ENCODE peak calls at places on chromosome 1, in four cellular contexts. T is tibial nerve, Y is heart left ventricle, X is suprapubic skin. W is an unnamed sample.

GRCh38 chr1:23650344-23650990 is 41.1 kb upstream of the RPL11 start:
- DNase-seq in T (no peak), Y (peak), X (no peak), W (no peak)

GRCh38 chr1:11714831-11715574 is 20.9 kb upstream of the AGTRAP start:
- DNase-seq in T (no peak), Y (no peak), X (no peak), W (no peak)

GRCh38 chr1:52268372-52268771 is 97.6 kb downstream of the CC2D1B start:
- DNase-seq in T (no peak), Y (no peak), X (no peak), W (no peak)

GRCh38 chr1:4118746-4119515 is 218.9 kb upstream of the C1orf174 start:
- DNase-seq in T (no peak), Y (no peak), X (peak), W (peak)

GRCh38 chr1:204989266-204990058 is 53.5 kb upstream of the CNTN2 start:
- DNase-seq in T (peak), Y (peak), X (no peak), W (peak)

GRCh38 chr1:201114245-201115131 is 2.3 kb upstream of the CACNA1S start:
- DNase-seq in T (peak), Y (peak), X (peak), W (peak)

GRCh38 chr1:78157162-78157561 is 111.4 kb downstream of the GIPC2 start:
- DNase-seq in T (no peak), Y (no peak), X (no peak), W (no peak)

GRCh38 chr1:245589827-245590421 is 435.1 kb downstream of the KIF26B start:
- DNase-seq in T (no peak), Y (no peak), X (no peak), W (no peak)

GRCh38 chr1:184567648-184568047 is 180.8 kb downstream of the C1orf21 start:
- DNase-seq in T (no peak), Y (no peak), X (no peak), W (no peak)

GRCh38 chr1:184150776-184151531 is 99.4 kb downstream of the TSEN15 start:
- DNase-seq in T (no peak), Y (peak), X (no peak), W (peak)

GRCh38 chr1:64917328-64917861 is 49.0 kb downstream of the JAK1 start:
- DNase-seq in T (peak), Y (peak), X (peak), W (peak)

GRCh38 chr1:26287033-26287711 is 7.3 kb downstream of the SH3BGRL3 start:
- DNase-seq in T (no peak), Y (peak), X (no peak), W (no peak)

GRCh38 chr1:176696689-176697088 is 233.7 kb downstream of the PAPPA2 start:
- DNase-seq in T (no peak), Y (no peak), X (no peak), W (no peak)

GRCh38 chr1:84298336-84298687 is 3.2 kb upstream of the SAMD13 start:
- DNase-seq in T (peak), Y (peak), X (peak), W (peak)

GRCh38 chr1:84297546-84298244 is 3.8 kb upstream of the SAMD13 start:
- DNase-seq in T (no peak), Y (no peak), X (no peak), W (no peak)

GRCh38 chr1:84300501-84300900 is 1.0 kb upstream of the SAMD13 start:
- DNase-seq in T (no peak), Y (no peak), X (no peak), W (no peak)

GRCh38 chr1:84299536-84300260 is 1.8 kb upstream of the SAMD13 start:
- DNase-seq in T (no peak), Y (no peak), X (no peak), W (no peak)

DNA sequence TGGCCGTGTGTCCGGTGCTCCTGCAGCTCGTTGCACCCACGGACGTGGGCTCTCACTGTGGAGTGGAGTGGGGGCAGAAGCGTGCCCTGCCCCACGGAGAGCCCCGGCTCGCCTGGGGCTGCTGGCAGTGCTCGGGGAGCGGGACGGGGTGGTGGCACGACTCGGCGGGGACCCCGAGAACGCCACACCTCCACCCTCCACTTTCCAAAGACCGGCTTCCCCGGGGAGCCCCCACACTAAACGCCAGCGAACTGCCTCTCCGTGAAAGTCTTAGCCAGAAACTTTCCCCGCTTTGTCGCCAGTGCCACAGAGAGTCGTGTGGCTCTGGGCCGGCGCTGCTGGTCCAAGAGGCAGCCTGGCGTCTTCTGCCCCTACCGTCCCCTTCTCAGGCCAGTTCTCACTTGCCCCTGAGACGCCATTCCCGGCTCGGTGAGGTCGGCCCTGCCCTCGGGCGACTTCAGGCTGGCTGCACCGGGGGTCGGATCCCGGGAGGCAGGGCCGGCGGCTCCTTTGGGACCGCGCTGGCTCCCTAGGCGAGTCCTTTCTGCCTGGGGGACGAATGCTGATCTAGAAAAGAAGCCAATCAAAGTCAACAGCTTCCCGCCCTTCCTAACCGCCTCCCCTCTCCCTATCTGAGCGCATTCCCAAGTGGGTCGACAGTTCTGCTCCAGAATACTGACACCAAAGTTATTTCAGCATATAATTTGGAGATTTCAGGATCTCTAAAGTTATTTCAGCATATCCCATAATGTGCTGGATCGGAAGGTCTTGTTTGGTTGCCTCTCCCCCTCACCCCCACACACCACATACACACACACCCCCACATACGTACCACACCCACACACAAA is 2.6 kb upstream of the SAMD13 start:
- DNase-seq in T (no peak), Y (peak), X (peak), W (peak)
- TF ChIP-seq POLR2A in T (no peak), Y (no peak), X (no peak), W (no peak)

GRCh38 chr1:117210386-117210785 is 341 bp downstream of the VTCN1 start:
- DNase-seq in T (no peak), Y (no peak), X (no peak), W (no peak)

GRCh38 chr1:117210831-117211261 is at the start of gene VTCN1:
- DNase-seq in T (no peak), Y (no peak), X (no peak), W (peak)

GRCh38 chr1:117205368-117205767 is 5.4 kb downstream of the VTCN1 start:
- DNase-seq in T (no peak), Y (no peak), X (no peak), W (no peak)

GRCh38 chr1:117208580-117208979 is 2.1 kb downstream of the VTCN1 start:
- DNase-seq in T (no peak), Y (no peak), X (no peak), W (no peak)

GRCh38 chr1:117209094-117209493 is 1.6 kb downstream of the VTCN1 start:
- DNase-seq in T (no peak), Y (no peak), X (no peak), W (no peak)
- TF ChIP-seq POLR2A in T (no peak), Y (no peak), X (no peak), W (no peak)

DNA sequence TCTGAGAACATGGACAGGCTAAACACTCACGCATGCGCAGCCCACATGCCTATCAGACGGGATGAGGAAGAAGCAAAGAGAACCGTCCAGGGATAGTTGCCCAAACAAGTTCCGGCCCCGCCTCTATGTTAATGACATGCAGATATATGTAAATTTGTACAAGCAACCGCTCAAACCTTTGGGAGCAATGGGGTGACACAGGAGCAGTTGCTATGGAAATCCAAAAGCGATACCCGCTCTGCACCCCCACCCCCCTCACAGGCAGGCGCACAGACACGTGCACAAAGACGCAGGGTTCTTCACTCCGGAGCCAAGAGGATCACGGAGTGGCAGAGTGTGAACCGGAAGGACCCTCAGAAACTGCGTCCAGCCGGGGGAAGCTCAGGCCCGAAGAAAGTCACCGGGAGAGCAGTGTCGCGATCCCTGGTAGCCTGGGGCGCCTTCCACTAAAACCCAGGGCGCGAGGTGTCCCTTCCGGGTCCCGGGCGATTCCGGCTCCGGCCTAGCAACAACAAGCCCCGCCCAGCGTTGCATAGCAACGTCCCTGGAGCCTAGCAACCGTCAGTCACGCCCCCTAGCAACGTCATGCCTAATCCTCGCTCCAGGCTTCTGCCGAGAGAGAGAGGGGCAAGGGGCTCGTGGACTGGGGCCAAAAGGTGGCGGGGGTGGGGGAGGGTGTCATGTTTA is 24.1 kb upstream of the ADGRB2 start:
- DNase-seq in T (peak), Y (peak), X (peak), W (peak)
- TF ChIP-seq POLR2A in T (no peak), Y (peak), X (no peak), W (no peak)

DNA sequence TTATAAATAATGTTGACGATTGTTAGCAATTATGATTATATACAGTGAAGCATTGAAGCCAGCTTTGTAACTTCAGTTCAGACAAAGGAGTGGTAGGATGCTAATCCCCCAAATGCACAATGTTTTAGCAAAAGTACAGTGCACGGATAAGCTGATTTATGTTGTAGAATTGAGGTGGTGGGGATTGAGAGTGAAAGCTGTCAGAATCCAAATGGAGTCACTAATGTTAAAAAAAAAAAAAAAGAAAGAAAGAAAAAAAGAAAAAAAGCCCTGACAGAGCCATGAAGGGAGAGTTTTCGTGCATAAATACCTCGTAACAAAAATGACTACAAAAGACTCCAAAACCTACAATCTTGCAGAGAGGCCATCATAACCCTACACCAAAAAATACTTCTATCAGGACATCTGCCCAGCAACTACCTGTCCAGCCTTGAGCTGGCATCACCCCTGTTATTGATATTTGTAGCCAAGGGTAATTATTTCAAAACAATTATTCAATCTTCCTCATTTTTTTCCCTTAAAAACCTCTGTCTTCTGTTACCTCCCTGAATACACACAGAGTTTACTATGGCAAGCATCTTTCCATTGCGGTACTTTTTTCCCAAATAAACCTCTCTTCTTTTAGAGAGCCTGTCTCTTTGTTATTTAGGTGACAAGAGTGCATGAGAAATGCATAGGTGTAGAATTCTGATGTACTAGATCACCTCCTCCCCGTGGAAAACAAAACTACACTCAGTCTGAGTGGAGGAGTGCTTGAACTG is 2.5 kb upstream of the TRIM67 start:
- DNase-seq in T (no peak), Y (no peak), X (no peak), W (no peak)
- TF ChIP-seq POLR2A in T (no peak), Y (no peak), X (no peak), W (no peak)

DNA sequence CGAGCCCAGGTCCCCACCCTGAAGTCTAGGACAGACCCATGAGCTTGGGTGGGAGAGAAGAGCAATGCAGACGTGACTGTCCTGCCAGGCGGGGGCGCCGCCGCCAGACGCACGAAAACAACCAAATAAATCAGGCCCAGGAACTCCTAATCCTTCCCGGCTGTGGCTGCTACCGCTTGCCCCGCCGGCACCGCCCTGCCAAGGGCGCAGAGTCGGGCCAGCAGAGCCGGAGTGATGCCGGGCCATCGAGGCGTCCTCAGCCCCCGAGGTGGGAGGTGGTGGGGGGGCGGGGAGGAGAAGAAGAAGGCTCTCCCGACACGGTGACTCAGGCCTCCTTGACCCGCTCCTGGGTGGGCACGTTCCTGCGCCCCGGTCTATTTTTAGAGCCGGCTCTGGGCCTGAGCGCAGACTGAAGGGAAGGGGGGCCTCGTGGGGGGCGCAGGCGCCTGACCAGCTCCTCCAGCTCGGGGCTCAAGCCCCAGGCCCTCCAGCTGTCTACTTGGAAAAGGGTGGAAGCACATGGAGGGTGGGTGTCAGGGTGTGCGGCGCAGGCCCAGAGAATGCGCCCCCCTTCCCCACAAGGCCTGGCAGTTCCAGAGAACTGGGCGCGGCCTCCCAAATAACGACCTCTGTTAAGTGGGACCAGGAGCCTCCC is 10.8 kb upstream of the COL16A1 start:
- DNase-seq in T (peak), Y (peak), X (peak), W (peak)
- TF ChIP-seq POLR2A in T (no peak), Y (no peak), X (no peak), W (no peak)

DNA sequence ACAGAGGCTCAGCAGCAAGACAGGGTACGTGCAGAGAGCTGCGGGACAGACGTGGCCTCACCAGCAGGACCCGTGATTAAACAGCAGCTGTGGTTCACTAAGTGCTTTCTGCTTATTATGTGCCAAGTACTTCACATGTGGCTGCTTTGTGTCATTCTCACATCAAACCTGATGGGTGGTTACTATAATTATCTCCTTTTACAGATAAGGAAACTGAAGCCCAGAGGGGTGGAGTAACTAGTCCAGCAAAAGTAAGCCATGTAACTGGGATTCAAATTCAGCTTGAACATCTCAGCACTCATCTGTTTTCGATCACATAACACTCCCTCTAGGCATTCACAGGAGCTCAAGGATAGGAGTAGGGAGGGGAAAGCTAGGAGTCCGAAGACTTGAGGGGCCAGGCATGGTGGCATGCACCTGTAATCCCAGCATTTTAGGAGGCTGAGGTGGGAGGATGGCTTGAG is 50.8 kb upstream of the CLIC4 start:
- DNase-seq in T (no peak), Y (peak), X (no peak), W (no peak)
- TF ChIP-seq POLR2A in T (no peak), Y (no peak), X (no peak), W (no peak)

DNA sequence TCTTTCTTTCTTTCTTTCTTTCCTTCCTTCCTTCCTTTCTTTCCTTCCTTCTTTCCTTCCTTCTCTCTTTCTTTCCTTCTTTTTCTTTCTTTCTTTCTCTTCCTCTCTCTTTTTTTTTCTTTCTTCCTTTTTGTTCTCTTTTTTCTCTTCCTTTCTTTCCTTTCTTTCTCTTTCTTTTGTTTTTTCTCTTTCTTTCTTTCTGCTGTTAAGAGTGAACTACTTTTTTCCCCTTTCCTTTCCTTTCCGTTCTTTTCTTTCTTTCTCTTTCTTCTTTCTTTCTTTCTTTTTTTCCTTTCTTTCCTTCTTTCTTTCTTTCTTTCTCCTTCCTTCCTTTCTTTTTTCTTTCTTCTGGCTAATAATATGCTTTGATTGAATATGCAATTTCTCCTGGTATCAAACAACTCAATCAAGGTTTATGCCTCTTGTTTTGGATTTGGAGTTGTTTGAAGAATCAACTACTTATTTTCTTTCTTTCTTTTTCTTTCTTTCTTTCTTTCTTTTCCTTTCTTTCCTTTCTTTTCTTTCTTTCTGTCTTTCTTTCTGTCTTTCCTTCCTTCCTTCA is 27.4 kb upstream of the CFHR4 start:
- DNase-seq in T (no peak), Y (no peak), X (no peak), W (no peak)
- TF ChIP-seq POLR2A in T (no peak), Y (no peak), X (no peak), W (no peak)

GRCh38 chr1:146034976-146035469 is 13.5 kb upstream of the HJV start:
- DNase-seq in T (no peak), Y (no peak), X (no peak), W (no peak)
- TF ChIP-seq POLR2A in T (no peak), Y (no peak), X (no peak), W (no peak)

GRCh38 chr1:93877529-93877928 is 1.5 kb downstream of the DNTTIP2 start:
- DNase-seq in T (no peak), Y (no peak), X (no peak), W (no peak)

GRCh38 chr1:93878889-93879586 is at the start of gene DNTTIP2:
- DNase-seq in T (peak), Y (peak), X (peak), W (peak)

GRCh38 chr1:93874025-93874651 is 4.9 kb downstream of the DNTTIP2 start:
- DNase-seq in T (no peak), Y (no peak), X (no peak), W (no peak)

GRCh38 chr1:93878501-93878888 is 511 bp downstream of the DNTTIP2 start:
- DNase-seq in T (no peak), Y (peak), X (peak), W (peak)

DNA sequence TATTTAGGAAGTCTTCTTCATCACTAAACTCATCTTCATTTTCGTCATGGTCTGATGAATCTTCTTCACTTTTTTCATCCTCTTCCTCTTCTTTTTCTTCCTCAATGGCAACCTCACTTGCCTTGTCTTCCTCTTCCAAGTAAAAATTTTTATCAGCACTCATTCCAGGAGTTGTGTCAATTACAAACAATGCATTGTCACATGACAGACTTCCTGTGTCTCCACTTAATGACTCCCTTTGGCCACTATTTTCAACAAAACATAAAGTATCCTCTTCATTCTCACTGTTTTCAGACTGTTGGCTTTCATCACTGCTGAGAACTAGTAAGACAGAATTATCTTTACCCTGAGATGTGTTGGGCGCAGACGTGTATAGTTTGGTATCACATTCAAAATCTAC is 2.7 kb downstream of the DNTTIP2 start:
- DNase-seq in T (no peak), Y (no peak), X (no peak), W (no peak)
- TF ChIP-seq POLR2A in T (no peak), Y (no peak), X (no peak), W (no peak)

W was measured in lower leg skin.